ENCODE peak calls at places on chromosomes 5 and 9, in six cellular contexts. One of them, this sample, is unnamed.
A peak's percentile ranks its signal among the peaks of the same experiment; 100 is the strongest.

GRCh38 chr5:535781-536698 is 11.8 kb upstream of the SLC9A3 start:
- DNase-seq in frontal cortex: no peak
- DNase-seq in hepatocyte: no peak
- DNase-seq in CD8-positive, alpha-beta T cell: no peak
- DNase-seq in astrocyte of the hippocampus: no peak
- DNase-seq in B cell: no peak
- DNase-seq in this sample: no peak

GRCh38 chr5:33969572-33970452 is 14.7 kb downstream of the SLC45A2 start:
- DNase-seq in frontal cortex: no peak
- DNase-seq in hepatocyte: peak; percentile 68
- DNase-seq in CD8-positive, alpha-beta T cell: no peak
- DNase-seq in astrocyte of the hippocampus: peak; percentile 67
- DNase-seq in B cell: peak; percentile 43
- DNase-seq in this sample: peak; percentile 65

GRCh38 chr9:28342815-28343338 is 769.6 kb upstream of the C9orf72 start:
- DNase-seq in frontal cortex: no peak
- DNase-seq in hepatocyte: no peak
- DNase-seq in CD8-positive, alpha-beta T cell: no peak
- DNase-seq in astrocyte of the hippocampus: no peak
- DNase-seq in B cell: no peak
- DNase-seq in this sample: no peak

GRCh38 chr9:137598943-137599342 is 6.5 kb upstream of the ARRDC1 start:
- DNase-seq in frontal cortex: no peak
- DNase-seq in hepatocyte: no peak
- DNase-seq in CD8-positive, alpha-beta T cell: no peak
- DNase-seq in astrocyte of the hippocampus: no peak
- DNase-seq in B cell: no peak
- DNase-seq in this sample: no peak

GRCh38 chr5:114857951-114858401 is 311.7 kb downstream of the TRIM36 start:
- DNase-seq in frontal cortex: no peak
- DNase-seq in hepatocyte: no peak
- DNase-seq in CD8-positive, alpha-beta T cell: no peak
- DNase-seq in astrocyte of the hippocampus: peak; percentile 75
- DNase-seq in B cell: no peak
- DNase-seq in this sample: peak; percentile 8

GRCh38 chr5:121031487-121031886 is 567.4 kb downstream of the PRR16 start:
- DNase-seq in frontal cortex: no peak
- DNase-seq in hepatocyte: peak; percentile 5
- DNase-seq in CD8-positive, alpha-beta T cell: no peak
- DNase-seq in astrocyte of the hippocampus: peak; percentile 20
- DNase-seq in B cell: no peak
- DNase-seq in this sample: no peak

GRCh38 chr5:6734243-6734695 is 21.0 kb downstream of the TENT4A start:
- DNase-seq in frontal cortex: no peak
- DNase-seq in hepatocyte: no peak
- DNase-seq in CD8-positive, alpha-beta T cell: no peak
- DNase-seq in astrocyte of the hippocampus: peak; percentile 57
- DNase-seq in B cell: no peak
- DNase-seq in this sample: no peak

GRCh38 chr9:116656535-116656934 is 30.6 kb upstream of the TRIM32 start:
- DNase-seq in frontal cortex: no peak
- DNase-seq in hepatocyte: no peak
- DNase-seq in CD8-positive, alpha-beta T cell: no peak
- DNase-seq in astrocyte of the hippocampus: no peak
- DNase-seq in B cell: no peak
- DNase-seq in this sample: no peak

GRCh38 chr5:73030531-73030930 is 74.7 kb downstream of the FCHO2 start:
- DNase-seq in frontal cortex: no peak
- DNase-seq in hepatocyte: no peak
- DNase-seq in CD8-positive, alpha-beta T cell: no peak
- DNase-seq in astrocyte of the hippocampus: peak; percentile 14
- DNase-seq in B cell: no peak
- DNase-seq in this sample: no peak

GRCh38 chr9:76181020-76181641 is 213.1 kb downstream of the RFK start:
- DNase-seq in frontal cortex: no peak
- DNase-seq in hepatocyte: peak; percentile 34
- DNase-seq in CD8-positive, alpha-beta T cell: no peak
- DNase-seq in astrocyte of the hippocampus: peak; percentile 81
- DNase-seq in B cell: no peak
- DNase-seq in this sample: peak; percentile 7

GRCh38 chr5:160479220-160479619 is 57.6 kb downstream of the PTTG1 start:
- DNase-seq in frontal cortex: no peak
- DNase-seq in hepatocyte: no peak
- DNase-seq in CD8-positive, alpha-beta T cell: no peak
- DNase-seq in astrocyte of the hippocampus: no peak
- DNase-seq in B cell: no peak
- DNase-seq in this sample: no peak

GRCh38 chr9:130847306-130848217 is 12.5 kb downstream of the ABL1 start:
- DNase-seq in frontal cortex: no peak
- DNase-seq in hepatocyte: peak; percentile 61
- DNase-seq in CD8-positive, alpha-beta T cell: no peak
- DNase-seq in astrocyte of the hippocampus: peak; percentile 95
- DNase-seq in B cell: no peak
- DNase-seq in this sample: no peak

GRCh38 chr5:119315516-119315949 is 40.3 kb upstream of the TNFAIP8 start:
- DNase-seq in frontal cortex: no peak
- DNase-seq in hepatocyte: peak; percentile 35
- DNase-seq in CD8-positive, alpha-beta T cell: peak; percentile 69
- DNase-seq in astrocyte of the hippocampus: no peak
- DNase-seq in B cell: peak; percentile 71
- DNase-seq in this sample: peak; percentile 85

GRCh38 chr5:160359816-160360215 is 10.6 kb downstream of the C1QTNF2 start:
- DNase-seq in frontal cortex: no peak
- DNase-seq in hepatocyte: peak; percentile 27
- DNase-seq in CD8-positive, alpha-beta T cell: no peak
- DNase-seq in astrocyte of the hippocampus: no peak
- DNase-seq in B cell: no peak
- DNase-seq in this sample: no peak

GRCh38 chr5:133801955-133802751 is 166.3 kb downstream of the C5orf15 start:
- DNase-seq in frontal cortex: no peak
- DNase-seq in hepatocyte: peak; percentile 69
- DNase-seq in CD8-positive, alpha-beta T cell: no peak
- DNase-seq in astrocyte of the hippocampus: peak; percentile 54
- DNase-seq in B cell: no peak
- DNase-seq in this sample: no peak